ENCODE peak calls at places on chromosomes 3 and 15, in nine cellular contexts. One of them, this sample, is unnamed.

GRCh38 chr3:146247906-146248305 is 3.0 kb downstream of the PLSCR4 start:
- DNase-seq in AG08396: no peak
- DNase-seq in hepatocyte: no peak
- DNase-seq in mucosa of descending colon: no peak
- DNase-seq in kidney tubule cell: no peak
- DNase-seq in NCI-H2081: no peak
- DNase-seq in anterior cingulate cortex: no peak
- DNase-seq in activated CD4-positive, alpha-beta T cell treated with anti-CD3 and anti-CD28 coated beads, Interleukin-2, amount 10 ng/mL, durations not matched to agents 7 days and 5 days: no peak
- DNase-seq in aorta: no peak
- DNase-seq in this sample: no peak

GRCh38 chr15:58393196-58393790 is 38.5 kb upstream of the LIPC start:
- DNase-seq in AG08396: no peak
- DNase-seq in hepatocyte: peak; percentile 71
- DNase-seq in mucosa of descending colon: peak; percentile 53
- DNase-seq in kidney tubule cell: peak; percentile 52
- DNase-seq in NCI-H2081: no peak
- DNase-seq in anterior cingulate cortex: no peak
- DNase-seq in activated CD4-positive, alpha-beta T cell treated with anti-CD3 and anti-CD28 coated beads, Interleukin-2, amount 10 ng/mL, durations not matched to agents 7 days and 5 days: no peak
- DNase-seq in aorta: no peak
- DNase-seq in this sample: no peak

GRCh38 chr3:156978471-156978961 is 152.4 kb downstream of the LEKR1 start:
- DNase-seq in AG08396: no peak
- DNase-seq in hepatocyte: no peak
- DNase-seq in mucosa of descending colon: no peak
- DNase-seq in kidney tubule cell: peak; percentile 25
- DNase-seq in NCI-H2081: no peak
- DNase-seq in anterior cingulate cortex: no peak
- DNase-seq in activated CD4-positive, alpha-beta T cell treated with anti-CD3 and anti-CD28 coated beads, Interleukin-2, amount 10 ng/mL, durations not matched to agents 7 days and 5 days: no peak
- DNase-seq in aorta: no peak
- DNase-seq in this sample: peak; percentile 54

GRCh38 chr3:100030914-100031313 is 83.4 kb downstream of the FILIP1L start:
- DNase-seq in AG08396: no peak
- DNase-seq in hepatocyte: no peak
- DNase-seq in mucosa of descending colon: no peak
- DNase-seq in kidney tubule cell: no peak
- DNase-seq in NCI-H2081: no peak
- DNase-seq in anterior cingulate cortex: no peak
- DNase-seq in activated CD4-positive, alpha-beta T cell treated with anti-CD3 and anti-CD28 coated beads, Interleukin-2, amount 10 ng/mL, durations not matched to agents 7 days and 5 days: no peak
- DNase-seq in aorta: no peak
- DNase-seq in this sample: no peak

GRCh38 chr3:186254676-186255665 is 107.1 kb downstream of the DGKG start:
- DNase-seq in AG08396: no peak
- DNase-seq in hepatocyte: no peak
- DNase-seq in mucosa of descending colon: no peak
- DNase-seq in kidney tubule cell: no peak
- DNase-seq in NCI-H2081: no peak
- DNase-seq in anterior cingulate cortex: peak; percentile 19
- DNase-seq in activated CD4-positive, alpha-beta T cell treated with anti-CD3 and anti-CD28 coated beads, Interleukin-2, amount 10 ng/mL, durations not matched to agents 7 days and 5 days: peak; percentile 20
- DNase-seq in aorta: no peak
- DNase-seq in this sample: peak; percentile 41

GRCh38 chr15:51970132-51970817 is 1.3 kb downstream of the LEO1 start:
- DNase-seq in AG08396: no peak
- DNase-seq in hepatocyte: no peak
- DNase-seq in mucosa of descending colon: no peak
- DNase-seq in kidney tubule cell: no peak
- DNase-seq in NCI-H2081: no peak
- DNase-seq in anterior cingulate cortex: no peak
- DNase-seq in activated CD4-positive, alpha-beta T cell treated with anti-CD3 and anti-CD28 coated beads, Interleukin-2, amount 10 ng/mL, durations not matched to agents 7 days and 5 days: no peak
- DNase-seq in aorta: no peak
- DNase-seq in this sample: peak; percentile 39

GRCh38 chr15:83164409-83165404 is 42.9 kb downstream of the HDGFL3 start:
- DNase-seq in AG08396: no peak
- DNase-seq in hepatocyte: no peak
- DNase-seq in mucosa of descending colon: no peak
- DNase-seq in kidney tubule cell: peak; percentile 17
- DNase-seq in NCI-H2081: no peak
- DNase-seq in anterior cingulate cortex: no peak
- DNase-seq in activated CD4-positive, alpha-beta T cell treated with anti-CD3 and anti-CD28 coated beads, Interleukin-2, amount 10 ng/mL, durations not matched to agents 7 days and 5 days: peak; percentile 54
- DNase-seq in aorta: no peak
- DNase-seq in this sample: peak; percentile 62

GRCh38 chr15:84666373-84666772 is 8.4 kb upstream of the NMB start:
- DNase-seq in AG08396: no peak
- DNase-seq in hepatocyte: no peak
- DNase-seq in mucosa of descending colon: no peak
- DNase-seq in kidney tubule cell: no peak
- DNase-seq in NCI-H2081: no peak
- DNase-seq in anterior cingulate cortex: no peak
- DNase-seq in activated CD4-positive, alpha-beta T cell treated with anti-CD3 and anti-CD28 coated beads, Interleukin-2, amount 10 ng/mL, durations not matched to agents 7 days and 5 days: no peak
- DNase-seq in aorta: no peak
- DNase-seq in this sample: no peak

GRCh38 chr15:68829068-68829467 is 8.4 kb upstream of the ANP32A start:
- DNase-seq in AG08396: no peak
- DNase-seq in hepatocyte: no peak
- DNase-seq in mucosa of descending colon: no peak
- DNase-seq in kidney tubule cell: peak; percentile 18
- DNase-seq in NCI-H2081: no peak
- DNase-seq in anterior cingulate cortex: no peak
- DNase-seq in activated CD4-positive, alpha-beta T cell treated with anti-CD3 and anti-CD28 coated beads, Interleukin-2, amount 10 ng/mL, durations not matched to agents 7 days and 5 days: peak; percentile 33
- DNase-seq in aorta: no peak
- DNase-seq in this sample: peak; percentile 74

GRCh38 chr3:172396400-172396799 is 51.9 kb downstream of the GHSR start:
- DNase-seq in AG08396: no peak
- DNase-seq in hepatocyte: no peak
- DNase-seq in mucosa of descending colon: no peak
- DNase-seq in kidney tubule cell: no peak
- DNase-seq in NCI-H2081: no peak
- DNase-seq in anterior cingulate cortex: no peak
- DNase-seq in activated CD4-positive, alpha-beta T cell treated with anti-CD3 and anti-CD28 coated beads, Interleukin-2, amount 10 ng/mL, durations not matched to agents 7 days and 5 days: no peak
- DNase-seq in aorta: no peak
- DNase-seq in this sample: no peak

GRCh38 chr3:160129459-160130061 is 95.7 kb upstream of the C3orf80 start:
- DNase-seq in AG08396: peak; percentile 75
- DNase-seq in hepatocyte: no peak
- DNase-seq in mucosa of descending colon: no peak
- DNase-seq in kidney tubule cell: peak; percentile 97
- DNase-seq in NCI-H2081: no peak
- DNase-seq in anterior cingulate cortex: no peak
- DNase-seq in activated CD4-positive, alpha-beta T cell treated with anti-CD3 and anti-CD28 coated beads, Interleukin-2, amount 10 ng/mL, durations not matched to agents 7 days and 5 days: no peak
- DNase-seq in aorta: no peak
- DNase-seq in this sample: peak; percentile 22

GRCh38 chr15:98321916-98322315 is 326.4 kb upstream of the IGF1R start:
- DNase-seq in AG08396: no peak
- DNase-seq in hepatocyte: no peak
- DNase-seq in mucosa of descending colon: no peak
- DNase-seq in kidney tubule cell: peak; percentile 83
- DNase-seq in NCI-H2081: no peak
- DNase-seq in anterior cingulate cortex: no peak
- DNase-seq in activated CD4-positive, alpha-beta T cell treated with anti-CD3 and anti-CD28 coated beads, Interleukin-2, amount 10 ng/mL, durations not matched to agents 7 days and 5 days: no peak
- DNase-seq in aorta: no peak
- DNase-seq in this sample: no peak